ENCODE peak calls at places on chromosomes 12 and 14, in nine cellular contexts. Y, K, N, R, B, I, O, Q and J are unnamed samples. For H3K9me3, the result is how much of the 10 kb centered on the place peaks cover.

GRCh38 chr12:5101686-5102085 is 58.0 kb downstream of the KCNA5 start:
- DNase-seq in Y (no peak), K (no peak), N (no peak), R (no peak), B (no peak), I (no peak), O (no peak), Q (no peak), J (no peak)

GRCh38 chr14:61074852-61075251 is 93.8 kb downstream of the SLC38A6 start:
- DNase-seq in Y (no peak), K (no peak), N (no peak), R (no peak), B (no peak), I (no peak), O (no peak), Q (no peak), J (no peak)

GRCh38 chr12:113071063-113071426 is 14.5 kb downstream of the DTX1 start:
- DNase-seq in Y (no peak), K (no peak), N (no peak), R (no peak), B (no peak), I (no peak), O (no peak), Q (no peak), J (no peak)

GRCh38 chr12:108840605-108841328 is 16.6 kb downstream of the SSH1 start:
- DNase-seq in Y (no peak), K (no peak), N (no peak), R (no peak), B (no peak), I (no peak), O (no peak), Q (no peak), J (no peak)

GRCh38 chr14:31466554-31466953 is 9.2 kb upstream of the DTD2 start:
- DNase-seq in Y (no peak), K (no peak), N (no peak), R (no peak), B (no peak), I (no peak), O (no peak), Q (no peak), J (no peak)

GRCh38 chr14:102620413-102620812 is 28.0 kb downstream of the RCOR1 start:
- DNase-seq in Y (no peak), K (no peak), N (no peak), R (no peak), B (no peak), I (no peak), O (no peak), Q (no peak), J (no peak)

GRCh38 chr14:45262637-45263036 is 9.6 kb upstream of the MIS18BP1 start:
- DNase-seq in Y (no peak), K (no peak), N (no peak), R (no peak), B (no peak), I (no peak), O (no peak), Q (no peak), J (no peak)

GRCh38 chr14:103402700-103403099 is 17.5 kb downstream of the MARK3 start:
- DNase-seq in Y (no peak), K (peak), N (no peak), R (no peak), B (no peak), I (no peak), O (no peak), Q (no peak), J (no peak)

GRCh38 chr14:92651793-92652382 is 96.5 kb downstream of the LGMN start:
- DNase-seq in Y (peak), K (no peak), N (peak), R (peak), B (peak), I (peak), O (no peak), Q (peak), J (peak)

GRCh38 chr14:54083549-54084239 is 127.1 kb upstream of the BMP4 start:
- DNase-seq in Y (no peak), K (no peak), N (no peak), R (no peak), B (no peak), I (no peak), O (no peak), Q (no peak), J (no peak)

GRCh38 chr12:108400060-108400459 is 60.9 kb upstream of the CMKLR1 start:
- DNase-seq in Y (no peak), K (no peak), N (no peak), R (no peak), B (no peak), I (no peak), O (no peak), Q (no peak), J (no peak)

GRCh38 chr12:118404876-118405521 is 28.6 kb downstream of the SUDS3 start:
- DNase-seq in Y (peak), K (peak), N (peak), R (peak), B (peak), I (peak), O (peak), Q (no peak), J (no peak)

GRCh38 chr14:56199976-56200577 is 81.9 kb downstream of the PELI2 start:
- DNase-seq in Y (no peak), K (no peak), N (no peak), R (no peak), B (no peak), I (no peak), O (no peak), Q (no peak), J (no peak)

GRCh38 chr12:62767506-62767905 is 167.4 kb downstream of the PPM1H start:
- DNase-seq in Y (no peak), K (no peak), N (no peak), R (no peak), B (no peak), I (no peak), O (no peak), Q (no peak), J (no peak)

GRCh38 chr12:11980133-11980532 is 90.6 kb upstream of the BCL2L14 start:
- DNase-seq in Y (no peak), K (no peak), N (no peak), R (no peak), B (no peak), I (no peak), O (no peak), Q (no peak), J (no peak)

GRCh38 chr14:95514131-95515079 is 2.0 kb downstream of the SYNE3 start:
- DNase-seq in Y (peak), K (peak), N (no peak), R (no peak), B (no peak), I (no peak), O (no peak), Q (no peak), J (peak)

GRCh38 chr14:105020815-105021655 is at the start of gene CDCA4:
- DNase-seq in Y (peak), K (peak), N (peak), R (peak), B (peak), I (peak), O (peak), Q (peak), J (peak)

GRCh38 chr12:52794479-52795331 is 1.2 kb downstream of the KRT3 start:
- DNase-seq in Y (no peak), K (no peak), N (no peak), R (no peak), B (no peak), I (no peak), O (no peak), Q (no peak), J (no peak)

GRCh38 chr14:69528930-69529329 is 44.4 kb downstream of the PLEKHD1 start:
- DNase-seq in Y (no peak), K (no peak), N (no peak), R (no peak), B (no peak), I (no peak), O (no peak), Q (no peak), J (no peak)

DNA sequence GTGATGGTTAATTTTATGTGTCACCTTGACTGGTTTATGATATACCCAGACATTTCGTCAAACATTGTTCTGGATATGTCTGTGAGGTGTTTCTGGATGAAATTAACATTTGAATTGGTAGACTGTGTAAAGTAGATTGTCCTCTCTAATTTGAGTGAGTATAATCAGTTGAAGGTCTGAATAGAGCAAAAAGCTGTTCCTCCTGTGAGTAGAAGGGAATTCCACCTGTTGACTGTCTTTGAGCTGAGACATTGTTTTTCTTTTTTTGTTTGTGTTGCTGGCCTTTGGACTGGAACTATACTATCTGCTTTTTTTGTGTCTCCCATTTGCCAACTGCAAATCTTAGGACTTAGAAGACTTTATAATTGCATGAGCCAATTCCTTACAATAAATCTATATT is 920.9 kb upstream of the LRFN5 start:
- DNase-seq in Y (no peak), K (no peak), N (no peak), R (no peak), B (no peak), I (no peak), O (no peak), Q (no peak), J (no peak)
- H3K9me3 ChIP-seq in Y (under half), K (under half), N (under half), R (under half), B (under half), I (under half), O (under half), Q (under half), J (under half)

DNA sequence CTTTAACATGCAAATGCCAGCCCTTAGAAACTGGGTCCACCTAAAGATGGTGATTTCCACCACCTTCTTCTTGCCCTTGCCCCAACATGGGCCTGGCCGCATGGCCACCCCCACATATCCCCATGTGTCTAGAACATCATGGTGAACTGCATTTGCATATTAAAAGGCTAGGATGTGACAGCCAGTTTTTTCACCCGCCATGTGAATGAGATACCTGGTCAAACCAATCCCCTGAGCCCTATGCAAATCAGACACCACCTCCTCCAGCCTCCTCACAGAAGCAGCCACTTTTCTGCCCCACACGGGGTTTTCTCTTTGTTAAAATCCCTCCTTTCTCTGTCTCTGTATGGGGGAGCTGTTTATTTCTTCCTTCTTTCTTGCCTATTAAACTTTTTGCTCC is 1322.5 kb downstream of the FSCB start:
- DNase-seq in Y (no peak), K (no peak), N (no peak), R (no peak), B (no peak), I (no peak), O (no peak), Q (no peak), J (no peak)
- H3K9me3 ChIP-seq in Y (under half), K (under half), N (under half), R (under half), B (under half), I (under half), O (under half), Q (under half), J (under half)

DNA sequence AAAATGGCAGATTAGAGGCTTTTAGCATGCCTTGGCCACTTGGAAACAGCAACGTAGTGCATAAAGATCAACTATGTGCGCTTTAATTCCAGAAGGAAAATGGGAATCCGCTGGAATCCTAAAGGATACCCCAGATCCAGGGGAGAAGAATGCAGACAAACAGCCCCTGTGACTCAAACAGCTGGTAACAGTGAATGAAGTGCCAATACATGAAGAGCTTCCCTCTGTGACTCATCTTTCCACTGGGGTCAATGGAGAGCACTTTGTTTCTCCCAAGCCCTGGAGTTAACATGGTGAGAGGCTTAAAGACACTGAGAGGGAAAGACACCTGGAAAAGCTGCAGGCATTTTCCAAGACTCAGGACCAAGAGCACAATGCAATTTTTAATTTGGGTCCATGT is 263.1 kb downstream of the CEP128 start:
- DNase-seq in Y (no peak), K (no peak), N (no peak), R (no peak), B (no peak), I (no peak), O (no peak), Q (no peak), J (no peak)
- H3K9me3 ChIP-seq in Y (under half), K (under half), N (under half), R (under half), B (under half), I (under half), O (under half), Q (under half), J (under half)

GRCh38 chr12:37548266-37548805 is 768.2 kb upstream of the ALG10B start:
- DNase-seq in Y (no peak), K (no peak), N (no peak), R (no peak), B (no peak), I (no peak), O (no peak), Q (no peak), J (no peak)

GRCh38 chr12:37545759-37546158 is 770.8 kb upstream of the ALG10B start:
- DNase-seq in Y (no peak), K (no peak), N (no peak), R (no peak), B (no peak), I (no peak), O (no peak), Q (no peak), J (no peak)

GRCh38 chr12:37547611-37548010 is 769.0 kb upstream of the ALG10B start:
- DNase-seq in Y (no peak), K (no peak), N (no peak), R (no peak), B (no peak), I (no peak), O (no peak), Q (no peak), J (no peak)

GRCh38 chr12:37546206-37546605 is 770.4 kb upstream of the ALG10B start:
- DNase-seq in Y (no peak), K (no peak), N (no peak), R (no peak), B (no peak), I (no peak), O (no peak), Q (no peak), J (no peak)

DNA sequence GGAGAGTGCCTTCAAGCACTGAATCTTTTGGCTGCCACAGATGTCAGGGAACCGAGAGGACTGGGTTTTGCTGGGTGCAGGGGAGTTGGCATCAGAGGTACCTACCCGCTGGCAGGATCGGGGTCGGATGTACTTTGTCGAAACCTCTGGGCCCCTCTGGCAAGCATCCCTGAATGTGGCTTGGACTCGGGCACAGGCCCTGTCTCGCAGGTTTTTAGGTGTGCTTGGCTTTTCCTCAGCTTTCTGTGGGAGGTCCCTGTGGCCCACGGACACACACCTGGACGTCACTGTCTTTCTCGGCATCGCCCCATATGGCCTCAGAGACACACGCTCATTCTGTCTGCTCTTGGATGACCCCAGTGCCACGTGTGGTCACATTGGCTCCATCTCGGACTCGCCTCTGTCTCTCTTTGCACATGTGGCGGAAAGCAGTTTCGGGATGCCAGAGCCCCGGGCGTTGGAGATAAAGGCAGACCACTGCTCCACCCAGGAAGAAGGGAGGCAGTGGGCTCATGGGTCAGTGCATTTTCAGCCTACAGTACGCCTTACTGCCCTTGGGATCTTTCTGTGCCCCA is 769.6 kb upstream of the ALG10B start:
- DNase-seq in Y (no peak), K (no peak), N (no peak), R (no peak), B (no peak), I (no peak), O (no peak), Q (no peak), J (no peak)
- H3K9me3 ChIP-seq in Y (under half), K (under half), N (under half), R (under half), B (under half), I (under half), O (under half), Q (under half), J (half or more)